ENCODE peak calls at places on chromosome 15, in five cellular contexts. D is T-helper 2 cell, H is SHP77 treated with DMSO at 0.1 percent for 48 hours, W is EL, K is fibroblast of the aortic adventitia. T is an unnamed sample.

GRCh38 chr15:78206326-78207109 is 27.8 kb downstream of the ACSBG1 start:
- DNase-seq in D (no peak), H (no peak), W (peak), K (no peak), T (no peak)

GRCh38 chr15:70933411-70933810 is 40.8 kb downstream of the LRRC49 start:
- DNase-seq in D (no peak), H (no peak), W (no peak), K (no peak), T (no peak)

GRCh38 chr15:96323250-96324162 is 7.0 kb upstream of the NR2F2 start:
- DNase-seq in D (no peak), H (no peak), W (no peak), K (no peak), T (no peak)

GRCh38 chr15:100191161-100191560 is 150.6 kb downstream of the ADAMTS17 start:
- DNase-seq in D (no peak), H (no peak), W (no peak), K (no peak), T (no peak)

GRCh38 chr15:62895139-62895866 is 147.2 kb upstream of the TPM1 start:
- DNase-seq in D (no peak), H (no peak), W (peak), K (peak), T (no peak)

GRCh38 chr15:100201376-100202280 is 140.1 kb downstream of the ADAMTS17 start:
- DNase-seq in D (peak), H (no peak), W (no peak), K (no peak), T (peak)

GRCh38 chr15:76752549-76752948 is 152.6 kb downstream of the SCAPER start:
- DNase-seq in D (peak), H (no peak), W (no peak), K (no peak), T (no peak)

GRCh38 chr15:77541421-77542181 is 91.1 kb downstream of the LINGO1 start:
- DNase-seq in D (no peak), H (no peak), W (peak), K (peak), T (no peak)

GRCh38 chr15:65651831-65652749 is 30.4 kb downstream of the SLC24A1 start:
- DNase-seq in D (no peak), H (no peak), W (no peak), K (no peak), T (no peak)

GRCh38 chr15:77168211-77168610 is 97.3 kb upstream of the TSPAN3 start:
- DNase-seq in D (no peak), H (no peak), W (no peak), K (no peak), T (no peak)

GRCh38 chr15:86121568-86121967 is 41.9 kb downstream of the AGBL1 start:
- DNase-seq in D (no peak), H (no peak), W (no peak), K (no peak), T (no peak)

GRCh38 chr15:69920232-69920631 is 177.5 kb downstream of the TLE3 start:
- DNase-seq in D (no peak), H (no peak), W (no peak), K (no peak), T (no peak)

GRCh38 chr15:57340673-57341259 is 35.5 kb upstream of the CGNL1 start:
- DNase-seq in D (peak), H (no peak), W (peak), K (peak), T (peak)

GRCh38 chr15:70438776-70439175 is 324.6 kb downstream of the UACA start:
- DNase-seq in D (no peak), H (no peak), W (no peak), K (no peak), T (no peak)

GRCh38 chr15:95832655-95833054 is 497.8 kb upstream of the NR2F2 start:
- DNase-seq in D (no peak), H (no peak), W (no peak), K (no peak), T (no peak)

GRCh38 chr15:69758810-69759410 is 306.3 kb downstream of the RPLP1 start:
- DNase-seq in D (peak), H (no peak), W (peak), K (peak), T (peak)

GRCh38 chr15:60362318-60363023 is 35.3 kb downstream of the ANXA2 start:
- DNase-seq in D (peak), H (no peak), W (peak), K (peak), T (no peak)

GRCh38 chr15:101054116-101054515 is 135.0 kb downstream of the LRRK1 start:
- DNase-seq in D (no peak), H (no peak), W (no peak), K (no peak), T (no peak)

GRCh38 chr15:64731012-64731806 is 44.2 kb downstream of the RBPMS2 start:
- DNase-seq in D (peak), H (peak), W (peak), K (peak), T (peak)

GRCh38 chr15:40075298-40076044 is 33.2 kb downstream of the BMF start:
- DNase-seq in D (no peak), H (no peak), W (no peak), K (no peak), T (no peak)

T was measured in naive thymus-derived CD8-positive, alpha-beta T cell.